ENCODE peak calls at places on chromosomes 3 and 15, in six cellular contexts. C is right lobe of liver, I is body of pancreas, U is transverse colon, R is A549, J is uterus. H is an unnamed sample.

GRCh38 chr3:32455609-32456428 is 46.8 kb downstream of the CMTM6 start:
- DNase-seq in J (no peak), C (no peak), I (no peak), U (no peak), R (no peak), H (peak; percentile 77)

GRCh38 chr15:31489801-31490646 is 163.4 kb downstream of the KLF13 start:
- DNase-seq in J (no peak), I (peak; percentile 57), U (peak; percentile 43), R (peak; percentile 87), C (no peak), H (peak; percentile 94)

GRCh38 chr15:81910997-81911396 is 134.8 kb downstream of the MEX3B start:
- DNase-seq in R (no peak), J (no peak), C (no peak), I (no peak), U (no peak), H (no peak)

GRCh38 chr3:106862067-106862466 is 515.2 kb upstream of the CCDC54 start:
- DNase-seq in R (no peak), C (no peak), U (no peak), I (no peak), J (no peak), H (no peak)

GRCh38 chr15:51382787-51383186 is 41.3 kb downstream of the GLDN start:
- DNase-seq in J (peak; percentile 21), I (peak; percentile 48), R (peak; percentile 55), U (no peak), C (no peak), H (no peak)

GRCh38 chr3:61802772-61803171 is 241.4 kb downstream of the PTPRG start:
- DNase-seq in U (no peak), C (no peak), I (no peak), R (no peak), J (no peak), H (no peak)

GRCh38 chr3:162769559-162769958 is 1273.0 kb downstream of the OTOL1 start:
- DNase-seq in C (no peak), R (no peak), J (no peak), U (no peak), I (no peak), H (no peak)

GRCh38 chr3:103295974-103296570 is 861.3 kb downstream of the ZPLD1 start:
- DNase-seq in C (no peak), J (no peak), U (no peak), R (no peak), I (no peak), H (no peak)

GRCh38 chr3:186570941-186571643 is 572 bp downstream of the DNAJB11 start:
- DNase-seq in C (no peak), I (no peak), J (no peak), U (peak; percentile 11), R (no peak), H (no peak)

GRCh38 chr15:56808160-56808559 is 74.9 kb upstream of the ZNF280D start:
- DNase-seq in I (no peak), U (no peak), R (no peak), J (no peak), C (no peak), H (no peak)

GRCh38 chr3:101854608-101855304 is 5.4 kb downstream of the NFKBIZ start:
- DNase-seq in U (no peak), R (no peak), I (no peak), C (no peak), J (no peak), H (no peak)

GRCh38 chr3:71881041-71881440 is 96.1 kb upstream of the PROK2 start:
- DNase-seq in C (no peak), J (no peak), R (no peak), U (no peak), I (peak; percentile 46), H (no peak)

GRCh38 chr15:59439571-59439970 is 1.6 kb downstream of the FAM81A start:
- DNase-seq in C (no peak), I (no peak), J (no peak), R (no peak), U (no peak), H (no peak)

GRCh38 chr3:46923559-46924350 is 46.2 kb downstream of the PTH1R start:
- DNase-seq in R (peak; percentile 63), U (peak; percentile 43), J (peak; percentile 18), C (peak; percentile 54), I (peak; percentile 55), H (no peak)

GRCh38 chr3:89467886-89468479 is 360.6 kb downstream of the EPHA3 start:
- DNase-seq in U (no peak), R (no peak), C (no peak), I (no peak), J (no peak), H (no peak)

GRCh38 chr3:81013360-81013759 is 748.1 kb downstream of the GBE1 start:
- DNase-seq in R (no peak), C (no peak), U (no peak), J (no peak), I (no peak), H (no peak)

GRCh38 chr3:149003653-149004305 is 12.4 kb downstream of the GYG1 start:
- DNase-seq in J (no peak), I (no peak), U (no peak), R (no peak), C (no peak), H (no peak)

GRCh38 chr15:68335655-68336054 is 58.1 kb downstream of the FEM1B start:
- DNase-seq in U (no peak), I (no peak), R (no peak), J (no peak), C (peak; percentile 68), H (no peak)

GRCh38 chr15:52343831-52344230 is 48.2 kb upstream of the MYO5C start:
- DNase-seq in C (no peak), J (no peak), U (no peak), R (no peak), I (no peak), H (no peak)

GRCh38 chr15:58472821-58473581 is 41.2 kb downstream of the LIPC start:
- DNase-seq in R (no peak), J (no peak), U (no peak), I (no peak), C (no peak), H (no peak)

GRCh38 chr3:74643636-74644035 is 29.2 kb upstream of the CNTN3 start:
- DNase-seq in C (peak; percentile 69), R (no peak), U (peak; percentile 10), I (peak; percentile 95), J (peak; percentile 57), H (no peak)

GRCh38 chr3:99967796-99968195 is 146.5 kb downstream of the FILIP1L start:
- DNase-seq in R (no peak), J (no peak), I (no peak), C (no peak), U (no peak), H (no peak)

GRCh38 chr3:42376397-42376798 is 34.0 kb downstream of the LYZL4 start:
- DNase-seq in U (no peak), J (peak; percentile 24), I (peak; percentile 23), C (no peak), R (no peak), H (no peak)

GRCh38 chr3:98722389-98722788 is 40.8 kb upstream of the ST3GAL6 start:
- DNase-seq in R (no peak), C (no peak), I (no peak), U (no peak), J (no peak), H (no peak)

GRCh38 chr3:69444980-69445379 is 59.1 kb upstream of the FRMD4B start:
- DNase-seq in R (no peak), J (no peak), C (no peak), U (no peak), I (no peak), H (no peak)

GRCh38 chr3:155428558-155428957 is 135.1 kb upstream of the STRIT1 start:
- DNase-seq in I (no peak), U (no peak), C (no peak), R (no peak), J (no peak), H (no peak)

GRCh38 chr3:111915905-111916304 is 56.8 kb downstream of the PHLDB2 start:
- DNase-seq in I (no peak), R (no peak), C (no peak), U (no peak), J (no peak), H (no peak)

GRCh38 chr3:27796365-27796875 is 74.3 kb upstream of the EOMES start:
- DNase-seq in R (no peak), C (no peak), J (no peak), U (no peak), I (no peak), H (no peak)

GRCh38 chr3:179526989-179527391 is 35.7 kb upstream of the ACTL6A start:
- DNase-seq in R (no peak), J (peak; percentile 72), C (no peak), U (peak; percentile 11), I (peak; percentile 29), H (no peak)

GRCh38 chr3:106848099-106848498 is 529.1 kb upstream of the CCDC54 start:
- DNase-seq in U (no peak), R (no peak), I (no peak), C (no peak), J (no peak), H (no peak)

GRCh38 chr15:31207246-31207645 is 105.7 kb upstream of the TRPM1 start:
- DNase-seq in J (no peak), R (no peak), I (no peak), C (peak; percentile 28), U (no peak), H (no peak)

GRCh38 chr15:74889882-74890768 is at the start of gene MPI:
- DNase-seq in C (peak; percentile 88), J (peak; percentile 81), R (peak; percentile 100), I (peak; percentile 88), U (peak; percentile 90), H (no peak)
- TF ChIP-seq POLR2A in C (peak; percentile 50), J (peak; percentile 63), R (peak; percentile 99), I (peak; percentile 78), U (peak; percentile 72), H (no peak)

GRCh38 chr3:172102883-172103310 is 63.5 kb downstream of the FNDC3B start:
- DNase-seq in U (no peak), C (no peak), I (no peak), R (no peak), J (no peak), H (no peak)
- H3K4me1 ChIP-seq in U (peaks cover 81% of the 10 kb centered on the region), C (no peaks in the 10 kb centered on the region), I (peaks cover 88% of the 10 kb centered on the region), R (peaks cover 99% of the 10 kb centered on the region), J (peaks cover 10% of the 10 kb centered on the region), H (peaks cover 71% of the 10 kb centered on the region)

GRCh38 chr3:11643212-11644087 is at the start of gene VGLL4:
- DNase-seq in R (peak; percentile 79), J (peak; percentile 89), I (peak; percentile 91), C (peak; percentile 91), U (peak; percentile 86), H (peak; percentile 93)
- TF ChIP-seq POLR2A in R (peak; percentile 75), J (peak; percentile 72), I (peak; percentile 74), C (peak; percentile 80), U (peak; percentile 64), H (no peak)

DNA sequence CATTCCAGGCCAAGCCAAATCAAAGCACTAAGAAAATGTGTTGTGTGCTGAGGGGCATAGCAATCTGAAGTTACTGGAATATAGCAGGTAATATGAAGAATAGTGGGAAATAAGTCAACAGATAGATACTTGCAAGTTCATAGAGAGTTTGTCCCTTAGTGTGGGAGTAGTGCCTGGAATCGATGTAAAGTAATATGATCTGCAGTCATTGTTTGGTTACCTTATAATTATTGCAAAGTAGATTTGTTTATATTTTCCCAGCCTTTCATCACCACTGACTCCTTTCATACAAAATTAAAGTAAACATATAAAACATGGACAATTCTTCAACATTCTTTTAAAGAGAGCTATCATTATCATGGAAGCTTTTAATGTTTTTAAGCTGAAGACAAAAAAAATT is 420.9 kb upstream of the NECTIN3 start:
- DNase-seq in R (no peak), J (no peak), C (no peak), I (no peak), U (no peak), H (no peak)
- H3K4me1 ChIP-seq in R (no peaks in the 10 kb centered on the region), J (no peaks in the 10 kb centered on the region), C (no peaks in the 10 kb centered on the region), I (peaks cover 31% of the 10 kb centered on the region), U (peaks cover 5% of the 10 kb centered on the region), H (no peaks in the 10 kb centered on the region)

GRCh38 chr15:74408815-74409214 is 24.9 kb downstream of the SEMA7A start:
- DNase-seq in R (no peak), I (no peak), C (no peak), U (no peak), J (no peak), H (no peak)
- TF ChIP-seq POLR2A in R (no peak), I (no peak), C (no peak), U (no peak), J (no peak), H (no peak)

H was measured in vagina.